ENCODE peak calls at places on chromosomes 4 and X, in six cellular contexts. S is upper lobe of left lung, M is esophagus squamous epithelium, N is heart left ventricle, X is IMR-90, W is uterus. Q is an unnamed sample.

GRCh38 chr4:186820371-186820990 is 96.8 kb upstream of the FAT1 start:
- DNase-seq in M (no peak), X (peak; percentile 61), S (no peak), W (no peak), N (peak; percentile 57), Q (no peak)

GRCh38 chr4:169079942-169080827 is 70.1 kb upstream of the CBR4 start:
- DNase-seq in X (peak; percentile 77), M (no peak), N (peak; percentile 63), W (peak; percentile 35), S (peak; percentile 57), Q (peak; percentile 87)

GRCh38 chrX:106619797-106620196 is 8.0 kb downstream of the RADX start:
- DNase-seq in W (no peak), N (no peak), X (peak; percentile 11), M (no peak), S (no peak), Q (no peak)

GRCh38 chrX:107542500-107542899 is 85.8 kb upstream of the PRPS1 start:
- DNase-seq in S (no peak), N (no peak), M (no peak), W (no peak), X (peak; percentile 34), Q (no peak)

GRCh38 chrX:148416142-148416541 is 84.3 kb upstream of the AFF2 start:
- DNase-seq in N (no peak), W (no peak), S (no peak), X (no peak), M (no peak), Q (no peak)

GRCh38 chr4:105659190-105659589 is 49.3 kb downstream of the INTS12 start:
- DNase-seq in N (no peak), M (no peak), S (no peak), W (no peak), X (no peak), Q (no peak)

GRCh38 chr4:23373269-23373668 is 516.6 kb downstream of the PPARGC1A start:
- DNase-seq in M (no peak), S (peak; percentile 90), W (no peak), X (peak; percentile 4), N (peak; percentile 79), Q (no peak)

GRCh38 chr4:154164931-154165839 is 326.4 kb downstream of the DCHS2 start:
- DNase-seq in N (no peak), X (peak; percentile 77), S (peak; percentile 30), W (peak; percentile 21), M (no peak), Q (no peak)

GRCh38 chrX:136166221-136166855 is 19.0 kb downstream of the FHL1 start:
- DNase-seq in M (no peak), N (no peak), W (no peak), S (no peak), X (peak; percentile 55), Q (no peak)

GRCh38 chr4:76545161-76545884 is 110.3 kb downstream of the SHROOM3 start:
- DNase-seq in N (no peak), M (no peak), S (no peak), W (no peak), X (peak; percentile 45), Q (no peak)

GRCh38 chrX:81174286-81174685 is 27.4 kb downstream of the HMGN5 start:
- DNase-seq in S (no peak), X (peak; percentile 37), M (no peak), W (no peak), N (no peak), Q (no peak)

GRCh38 chr4:153205028-153205648 is 895 bp downstream of the TRIM2 start:
- DNase-seq in X (no peak), M (no peak), W (no peak), N (no peak), S (peak; percentile 39), Q (no peak)

GRCh38 chr4:89657931-89658700 is 178.8 kb downstream of the SNCA start:
- DNase-seq in X (peak; percentile 46), M (no peak), S (no peak), N (no peak), W (no peak), Q (no peak)

GRCh38 chr4:140042634-140043033 is 111.3 kb downstream of the MAML3 start:
- DNase-seq in W (no peak), N (no peak), S (no peak), M (no peak), X (no peak), Q (no peak)

GRCh38 chr4:17846256-17846655 is 35.5 kb downstream of the NCAPG start:
- DNase-seq in S (no peak), M (no peak), W (no peak), N (no peak), X (peak; percentile 72), Q (no peak)

GRCh38 chr4:155353923-155354540 is 22.7 kb downstream of the MAP9 start:
- DNase-seq in M (no peak), W (peak; percentile 20), S (peak; percentile 58), N (peak; percentile 52), X (peak; percentile 46), Q (peak; percentile 75)

GRCh38 chr4:101178731-101179130 is 168.6 kb downstream of the PPP3CA start:
- DNase-seq in X (peak; percentile 50), W (no peak), S (no peak), M (no peak), N (no peak), Q (no peak)
- H3K4me1 ChIP-seq in X (peaks cover 5% of the 10 kb centered on the region), W (no peaks in the 10 kb centered on the region), S (peaks cover 11% of the 10 kb centered on the region), M (no peaks in the 10 kb centered on the region), N (peaks cover 25% of the 10 kb centered on the region), Q (no peaks in the 10 kb centered on the region)

GRCh38 chrX:77785746-77786548 is at the start of gene ATRX:
- DNase-seq in M (peak; percentile 8), S (peak; percentile 72), N (peak; percentile 72), W (peak; percentile 61), X (peak; percentile 79), Q (peak; percentile 91)
- TF ChIP-seq POLR2A in M (no peak), S (peak; percentile 59), N (peak; percentile 26), W (peak; percentile 33), X (peak; percentile 86), Q (no peak)

DNA sequence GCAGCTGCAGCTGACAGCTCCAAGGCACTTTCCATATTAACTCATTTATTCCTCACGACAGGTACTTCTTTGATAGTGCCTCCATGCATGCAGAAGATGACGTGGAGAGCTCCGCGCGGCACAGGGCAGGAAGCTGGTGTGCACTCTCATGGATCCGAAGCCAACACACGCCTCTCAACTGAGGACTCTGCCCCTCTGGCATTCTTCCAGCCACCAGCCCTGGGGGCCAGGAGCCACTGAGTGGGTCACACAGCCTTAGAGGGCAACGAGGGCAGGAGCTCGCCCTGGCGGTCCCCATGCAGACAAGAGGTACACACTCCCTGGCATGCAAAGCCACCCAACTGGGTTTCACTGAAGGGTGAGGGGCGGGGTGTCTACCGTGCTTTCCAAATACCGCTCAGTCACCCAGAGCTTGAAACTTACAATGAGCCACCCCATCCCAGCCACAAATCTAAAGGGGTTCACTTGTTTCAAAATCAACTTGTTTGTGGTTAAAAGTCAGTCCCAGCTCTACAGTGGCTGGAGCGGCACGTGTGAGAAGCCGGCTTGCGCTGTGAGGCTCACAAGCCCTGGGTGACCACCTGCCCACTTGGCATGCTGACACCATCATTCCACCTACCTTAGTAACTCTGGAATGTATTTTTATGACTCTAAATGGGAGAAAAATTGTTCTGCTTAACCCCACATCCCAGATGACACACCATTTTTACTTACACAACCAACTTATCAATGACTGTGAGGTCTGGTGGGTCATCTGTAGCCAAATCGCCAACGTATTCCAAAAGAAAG is 16.2 kb downstream of the NOP14 start:
- DNase-seq in X (peak; percentile 37), M (no peak), W (no peak), S (no peak), N (no peak), Q (peak; percentile 60)
- H3K4me1 ChIP-seq in X (no peaks in the 10 kb centered on the region), M (no peaks in the 10 kb centered on the region), W (no peaks in the 10 kb centered on the region), S (no peaks in the 10 kb centered on the region), N (no peaks in the 10 kb centered on the region), Q (no peaks in the 10 kb centered on the region)

DNA sequence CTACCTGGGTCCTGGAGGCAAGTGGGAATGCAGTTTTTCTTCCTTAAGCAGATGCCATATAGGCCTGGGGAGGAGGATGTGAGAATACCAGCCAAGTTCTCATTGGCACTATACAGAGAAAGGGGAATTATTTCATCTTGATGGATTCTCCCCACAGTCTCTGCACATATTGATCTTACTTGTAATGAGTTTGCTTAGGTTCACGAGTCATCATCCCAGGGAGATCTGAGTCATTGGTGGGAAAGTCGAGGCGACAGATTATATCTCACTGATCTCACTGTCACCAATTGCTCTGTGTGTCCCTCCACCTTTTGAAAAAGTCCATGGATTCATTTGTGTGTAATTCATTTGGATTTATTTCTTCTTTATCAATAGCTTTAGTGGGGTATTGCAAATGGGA is 156.8 kb downstream of the AR start:
- DNase-seq in N (no peak), M (no peak), W (no peak), X (no peak), S (no peak), Q (no peak)
- TF ChIP-seq POLR2A in N (no peak), M (no peak), W (no peak), X (no peak), S (no peak), Q (no peak)

DNA sequence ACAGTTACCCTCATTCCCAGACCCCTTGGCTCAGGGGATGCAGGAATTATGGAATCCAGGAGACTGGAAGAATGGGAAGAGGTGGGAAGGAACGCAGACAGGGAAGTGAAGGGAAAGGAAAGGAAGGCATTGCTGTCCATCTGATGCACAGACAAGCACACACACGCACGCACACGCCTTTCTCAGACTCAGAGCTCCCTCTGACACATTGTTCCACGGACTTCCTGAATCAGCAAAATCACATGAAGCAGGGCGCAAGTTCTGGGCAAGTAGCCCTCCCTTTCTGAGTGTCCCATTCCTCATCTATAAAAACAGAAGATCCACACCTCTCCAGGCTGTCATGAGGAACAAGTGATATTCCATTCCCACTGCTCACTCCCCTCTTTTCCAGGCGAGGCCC is 13.2 kb downstream of the IQSEC2 start:
- DNase-seq in X (no peak), W (no peak), M (no peak), N (no peak), S (no peak), Q (no peak)
- H3K4me1 ChIP-seq in X (peaks cover 20% of the 10 kb centered on the region), W (no peaks in the 10 kb centered on the region), M (peaks cover 4% of the 10 kb centered on the region), N (no peaks in the 10 kb centered on the region), S (peaks cover 19% of the 10 kb centered on the region), Q (no peaks in the 10 kb centered on the region)

GRCh38 chr4:47419296-47419695 is 44.2 kb downstream of the COMMD8 start:
- DNase-seq in M (no peak), W (no peak), S (no peak), N (no peak), X (no peak), Q (no peak)

GRCh38 chr4:47415719-47416118 is 47.8 kb downstream of the COMMD8 start:
- DNase-seq in X (no peak), W (no peak), N (no peak), M (no peak), S (no peak), Q (no peak)

GRCh38 chr4:47418147-47418546 is 45.4 kb downstream of the COMMD8 start:
- DNase-seq in W (no peak), M (no peak), S (no peak), X (no peak), N (no peak), Q (no peak)

GRCh38 chr4:47410271-47410670 is 53.2 kb downstream of the COMMD8 start:
- DNase-seq in X (peak; percentile 23), W (no peak), N (no peak), M (no peak), S (no peak), Q (no peak)

DNA sequence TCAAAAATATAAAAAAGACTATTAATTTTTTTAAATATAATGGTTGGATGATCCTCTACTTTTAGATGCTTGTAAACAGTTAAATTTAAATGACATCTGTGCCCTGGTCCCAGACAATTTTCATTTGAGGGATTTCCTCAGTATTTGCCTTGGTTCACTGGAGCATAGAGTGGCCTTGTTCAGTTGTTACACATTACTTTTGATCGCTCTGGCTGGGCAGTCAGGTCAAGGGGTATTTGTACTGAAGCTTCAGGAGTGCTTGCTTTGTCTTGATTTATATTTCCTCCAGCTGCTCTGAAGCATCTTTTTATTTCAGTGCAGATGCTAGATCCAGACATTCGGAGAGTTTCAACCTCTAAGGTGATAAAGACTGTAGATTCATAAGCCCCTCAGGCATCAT is 50.0 kb downstream of the COMMD8 start:
- DNase-seq in W (no peak), X (no peak), M (no peak), N (no peak), S (no peak), Q (no peak)
- TF ChIP-seq POLR2A in W (no peak), X (no peak), M (no peak), N (no peak), S (no peak), Q (no peak)

Q was measured in spleen.